ENCODE peak calls at places on chromosomes 11 and 22, in seven cellular contexts. K is SJSA1, H is brain microvascular endothelial cell, O is H7, W is right atrium auricular region, N is fibroblast of lung, Y is HFF-Myc. C is an unnamed sample.
A peak's percentile ranks its signal among the peaks of the same experiment; 100 is the strongest.

GRCh38 chr11:76978239-76978638 is 56.0 kb upstream of the B3GNT6 start:
- DNase-seq in K (no peak), H (no peak), O (no peak), W (no peak), N (no peak), Y (no peak), C (no peak)

GRCh38 chr11:19672591-19673206 is 39.9 kb upstream of the NAV2 start:
- DNase-seq in K (no peak), H (no peak), O (no peak), W (no peak), N (no peak), Y (no peak), C (no peak)

GRCh38 chr11:117454564-117454917 is 126.9 kb downstream of the CEP164 start:
- DNase-seq in K (no peak), H (no peak), O (no peak), W (no peak), N (no peak), Y (no peak), C (no peak)

GRCh38 chr11:79834015-79834414 is 393.2 kb upstream of the TENM4 start:
- DNase-seq in K (no peak), H (no peak), O (no peak), W (no peak), N (no peak), Y (no peak), C (no peak)

GRCh38 chr11:134521001-134521400 is 109.0 kb upstream of the B3GAT1 start:
- DNase-seq in K (no peak), H (no peak), O (no peak), W (no peak), N (no peak), Y (no peak), C (no peak)

GRCh38 chr11:112478806-112479205 is 218.1 kb upstream of the PLET1 start:
- DNase-seq in K (no peak), H (no peak), O (no peak), W (no peak), N (no peak), Y (no peak), C (no peak)

GRCh38 chr11:8988329-8989234 is 15.2 kb downstream of the NRIP3 start:
- DNase-seq in K (no peak), H (peak; percentile 62), O (no peak), W (no peak), N (peak; percentile 74), Y (no peak), C (no peak)

GRCh38 chr11:114970908-114971645 is 292.8 kb downstream of the NXPE2 start:
- DNase-seq in K (no peak), H (no peak), O (no peak), W (no peak), N (no peak), Y (no peak), C (no peak)

GRCh38 chr11:68314203-68314885 is 2.0 kb downstream of the LRP5 start:
- DNase-seq in K (no peak), H (no peak), O (peak; percentile 70), W (no peak), N (no peak), Y (no peak), C (no peak)

GRCh38 chr22:43047605-43048004 is 32.7 kb upstream of the PACSIN2 start:
- DNase-seq in K (no peak), H (no peak), O (no peak), W (no peak), N (no peak), Y (no peak), C (no peak)

GRCh38 chr11:77789731-77790476 is 30.6 kb downstream of the RSF1 start:
- DNase-seq in K (no peak), H (no peak), O (peak; percentile 23), W (no peak), N (no peak), Y (no peak), C (no peak)

GRCh38 chr11:65649656-65650546 is 12.0 kb downstream of the SIPA1 start:
- DNase-seq in K (peak; percentile 55), H (no peak), O (no peak), W (no peak), N (no peak), Y (no peak), C (no peak)

GRCh38 chr11:47083913-47084312 is 92.8 kb downstream of the ARFGAP2 start:
- DNase-seq in K (no peak), H (no peak), O (no peak), W (no peak), N (peak; percentile 81), Y (peak; percentile 40), C (no peak)

GRCh38 chr11:47078751-47079524 is 97.7 kb downstream of the ARFGAP2 start:
- DNase-seq in K (no peak), H (no peak), O (no peak), W (no peak), N (peak; percentile 86), Y (no peak), C (no peak)
- H3K4me3 ChIP-seq in K (no peak overlapping the region), H (no peak overlapping the region), O (no peak overlapping the region), W (no peak overlapping the region), N (no peak overlapping the region), Y (no peak overlapping the region), C (no peak overlapping the region)

GRCh38 chr11:11563193-11563592 is 58.6 kb downstream of the GALNT18 start:
- DNase-seq in K (no peak), H (no peak), O (no peak), W (no peak), N (no peak), Y (no peak), C (no peak)

GRCh38 chr11:11553595-11553994 is 68.2 kb downstream of the GALNT18 start:
- DNase-seq in K (no peak), H (no peak), O (no peak), W (no peak), N (no peak), Y (no peak), C (no peak)

GRCh38 chr11:11555228-11555627 is 66.6 kb downstream of the GALNT18 start:
- DNase-seq in K (no peak), H (no peak), O (no peak), W (no peak), N (peak; percentile 8), Y (no peak), C (peak; percentile 33)

GRCh38 chr11:11558352-11558751 is 63.5 kb downstream of the GALNT18 start:
- DNase-seq in K (no peak), H (no peak), O (no peak), W (no peak), N (no peak), Y (no peak), C (no peak)

DNA sequence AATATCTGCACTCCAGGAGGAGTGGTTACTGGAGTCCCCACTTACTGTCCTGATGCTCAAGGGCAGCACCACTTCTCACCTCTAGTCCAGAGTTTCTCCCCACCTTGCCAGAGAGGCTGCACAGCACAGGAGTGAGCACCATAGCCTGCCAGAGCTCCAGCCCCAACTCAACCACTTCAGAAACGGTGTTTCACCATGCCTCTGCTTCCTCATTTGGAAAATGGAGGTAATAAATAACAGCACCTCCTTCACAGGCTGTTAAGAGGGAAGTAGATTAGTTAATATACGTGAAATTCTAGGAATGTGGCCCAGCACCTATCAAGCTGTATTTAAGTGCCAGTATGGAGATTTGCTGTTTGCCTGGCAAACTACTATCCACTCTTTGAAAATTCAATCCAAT is 63.0 kb downstream of the GALNT18 start:
- DNase-seq in K (no peak), H (no peak), O (no peak), W (no peak), N (no peak), Y (no peak), C (peak; percentile 45)
- H3K4me3 ChIP-seq in K (no peak overlapping the region), H (no peak overlapping the region), O (no peak overlapping the region), W (no peak overlapping the region), N (no peak overlapping the region), Y (no peak overlapping the region), C (no peak overlapping the region)

GRCh38 chr22:30822216-30823014 is 127.7 kb downstream of the OSBP2 start:
- DNase-seq in K (no peak), H (no peak), O (peak; percentile 87), W (no peak), N (peak; percentile 15), Y (no peak), C (no peak)
- H3K4me3 ChIP-seq in K (peak overlapping the region; percentile 25), H (peak overlapping the region; percentile 46), O (peak overlapping the region; percentile 54), W (peak overlapping the region; percentile 46), N (peak overlapping the region; percentile 48), Y (peak overlapping the region; percentile 16), C (peak overlapping the region; percentile 35)

GRCh38 chr11:36010010-36010740 is 66.3 kb downstream of the LDLRAD3 start:
- DNase-seq in K (no peak), H (no peak), O (no peak), W (no peak), N (peak; percentile 31), Y (no peak), C (no peak)

GRCh38 chr11:36007127-36007824 is 63.4 kb downstream of the LDLRAD3 start:
- DNase-seq in K (no peak), H (no peak), O (no peak), W (no peak), N (no peak), Y (no peak), C (no peak)

GRCh38 chr11:36009469-36009868 is 65.6 kb downstream of the LDLRAD3 start:
- DNase-seq in K (no peak), H (no peak), O (no peak), W (no peak), N (peak; percentile 84), Y (no peak), C (no peak)

GRCh38 chr11:36008576-36008975 is 64.7 kb downstream of the LDLRAD3 start:
- DNase-seq in K (no peak), H (no peak), O (no peak), W (no peak), N (peak; percentile 44), Y (no peak), C (no peak)

GRCh38 chr11:36006556-36006955 is 62.7 kb downstream of the LDLRAD3 start:
- DNase-seq in K (no peak), H (no peak), O (no peak), W (no peak), N (no peak), Y (no peak), C (no peak)
- H3K4me3 ChIP-seq in K (no peak overlapping the region), H (no peak overlapping the region), O (no peak overlapping the region), W (no peak overlapping the region), N (no peak overlapping the region), Y (no peak overlapping the region), C (no peak overlapping the region)

GRCh38 chr22:31248965-31249940 is 37.2 kb downstream of the LIMK2 start:
- DNase-seq in K (no peak), H (no peak), O (no peak), W (no peak), N (peak; percentile 62), Y (no peak), C (no peak)
- H3K4me3 ChIP-seq in K (peak overlapping the region; percentile 40), H (peak overlapping the region; percentile 68), O (no peak overlapping the region), W (peak overlapping the region; percentile 57), N (peak overlapping the region; percentile 74), Y (peak overlapping the region; percentile 48), C (peak overlapping the region; percentile 71)

GRCh38 chr22:49091451-49091850 is 736.2 kb downstream of the BRD1 start:
- DNase-seq in K (no peak), H (no peak), O (no peak), W (no peak), N (no peak), Y (no peak), C (no peak)

GRCh38 chr22:49093192-49093880 is 734.3 kb downstream of the BRD1 start:
- DNase-seq in K (no peak), H (no peak), O (no peak), W (no peak), N (no peak), Y (no peak), C (no peak)

GRCh38 chr22:49092751-49093150 is 734.9 kb downstream of the BRD1 start:
- DNase-seq in K (no peak), H (no peak), O (no peak), W (no peak), N (no peak), Y (no peak), C (no peak)

GRCh38 chr22:49090853-49091135 is 736.9 kb downstream of the BRD1 start:
- DNase-seq in K (no peak), H (no peak), O (no peak), W (no peak), N (no peak), Y (no peak), C (no peak)

GRCh38 chr22:49091917-49092545 is 735.6 kb downstream of the BRD1 start:
- DNase-seq in K (no peak), H (no peak), O (peak; percentile 71), W (no peak), N (no peak), Y (no peak), C (no peak)
- H3K4me3 ChIP-seq in K (no peak overlapping the region), H (no peak overlapping the region), O (no peak overlapping the region), W (no peak overlapping the region), N (no peak overlapping the region), Y (no peak overlapping the region), C (no peak overlapping the region)

C was measured in epithelial cell of proximal tubule.